ENCODE peak calls at places on chromosomes 2 and 18, in nine cellular contexts. V, C, S, Q, R, P, U, J and N are unnamed samples.

GRCh38 chr18:67919316-67919715 is 402.8 kb upstream of the DSEL start:
- DNase-seq in V (no peak), C (no peak), S (no peak), Q (no peak), R (no peak), P (no peak), U (no peak), J (no peak), N (no peak)

GRCh38 chr18:32301361-32301760 is 111.5 kb downstream of the MEP1B start:
- DNase-seq in V (no peak), C (no peak), S (no peak), Q (no peak), R (no peak), P (no peak), U (no peak), J (no peak), N (no peak)

GRCh38 chr2:158103358-158104021 is 1.8 kb downstream of the UPP2 start:
- DNase-seq in V (no peak), C (no peak), S (no peak), Q (no peak), R (no peak), P (no peak), U (no peak), J (no peak), N (no peak)

GRCh38 chr18:52499646-52500045 is 159.6 kb downstream of the DCC start:
- DNase-seq in V (no peak), C (no peak), S (no peak), Q (no peak), R (no peak), P (no peak), U (no peak), J (no peak), N (no peak)

GRCh38 chr2:155372969-155373368 is 674.5 kb downstream of the KCNJ3 start:
- DNase-seq in V (no peak), C (no peak), S (no peak), Q (no peak), R (no peak), P (no peak), U (peak; percentile 41), J (no peak), N (no peak)

GRCh38 chr2:69185807-69186206 is 172.8 kb downstream of the ANTXR1 start:
- DNase-seq in V (no peak), C (no peak), S (no peak), Q (no peak), R (no peak), P (no peak), U (peak; percentile 86), J (no peak), N (no peak)

GRCh38 chr2:173346035-173346434 is 8.6 kb upstream of the CDCA7 start:
- DNase-seq in V (no peak), C (no peak), S (no peak), Q (no peak), R (no peak), P (peak; percentile 48), U (no peak), J (no peak), N (no peak)

GRCh38 chr2:240178564-240178963 is 38.1 kb upstream of the OTOS start:
- DNase-seq in V (no peak), C (no peak), S (no peak), Q (no peak), R (no peak), P (peak; percentile 68), U (no peak), J (no peak), N (no peak)

GRCh38 chr2:217919781-217920351 is 82.9 kb downstream of the TNS1 start:
- DNase-seq in V (no peak), C (no peak), S (peak; percentile 50), Q (no peak), R (peak; percentile 36), P (peak; percentile 79), U (peak; percentile 59), J (no peak), N (no peak)

GRCh38 chr2:205716126-205716525 is 33.8 kb downstream of the NRP2 start:
- DNase-seq in V (no peak), C (no peak), S (no peak), Q (no peak), R (no peak), P (peak; percentile 87), U (no peak), J (no peak), N (no peak)
- TF ChIP-seq CTCF in V (no peak), C (peak; percentile 45), S (no peak), Q (no peak), R (peak; percentile 29), P (peak; percentile 74), U (peak; percentile 29), J (no peak), N (no peak)

DNA sequence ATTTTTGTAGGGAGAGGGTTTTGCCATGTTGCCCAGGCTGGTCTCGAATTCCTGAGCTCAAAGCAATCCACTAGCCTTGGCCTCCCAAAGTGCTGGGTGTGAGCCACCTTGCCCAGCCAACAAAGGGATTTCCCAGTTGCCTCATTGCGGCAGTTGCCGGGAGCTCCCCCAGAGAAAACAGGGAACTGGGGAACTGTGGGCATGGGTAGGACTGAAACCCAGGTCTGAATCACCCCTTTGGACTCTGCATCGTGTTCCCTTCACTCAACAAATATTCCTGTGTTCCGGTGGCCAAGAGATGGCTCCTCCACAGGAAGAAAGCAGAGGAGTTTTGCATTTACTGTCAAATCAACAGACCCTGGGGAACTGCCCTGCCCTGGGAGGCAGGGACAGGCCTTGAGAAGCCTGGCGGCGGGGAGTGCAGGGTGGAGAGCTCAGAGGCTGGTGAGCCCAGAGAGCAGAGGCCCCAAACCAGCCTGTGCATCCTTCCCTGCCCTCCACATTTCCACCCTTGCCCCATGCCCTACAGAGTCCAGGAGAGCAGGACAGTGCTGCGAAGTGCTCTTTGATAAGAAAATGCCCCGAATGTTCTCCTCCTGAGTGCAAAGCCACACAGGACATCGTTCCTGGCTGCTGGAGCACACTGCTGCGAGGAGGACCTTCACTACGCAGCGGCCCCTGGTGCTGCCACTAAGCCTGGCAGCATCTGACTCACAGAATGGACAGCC is 24.9 kb downstream of the MYO7B start:
- DNase-seq in V (no peak), C (no peak), S (no peak), Q (peak; percentile 21), R (no peak), P (no peak), U (no peak), J (peak; percentile 73), N (no peak)
- TF ChIP-seq CTCF in V (no peak), C (no peak), S (no peak), Q (no peak), R (no peak), P (peak; percentile 35), U (no peak), J (no peak), N (no peak)

DNA sequence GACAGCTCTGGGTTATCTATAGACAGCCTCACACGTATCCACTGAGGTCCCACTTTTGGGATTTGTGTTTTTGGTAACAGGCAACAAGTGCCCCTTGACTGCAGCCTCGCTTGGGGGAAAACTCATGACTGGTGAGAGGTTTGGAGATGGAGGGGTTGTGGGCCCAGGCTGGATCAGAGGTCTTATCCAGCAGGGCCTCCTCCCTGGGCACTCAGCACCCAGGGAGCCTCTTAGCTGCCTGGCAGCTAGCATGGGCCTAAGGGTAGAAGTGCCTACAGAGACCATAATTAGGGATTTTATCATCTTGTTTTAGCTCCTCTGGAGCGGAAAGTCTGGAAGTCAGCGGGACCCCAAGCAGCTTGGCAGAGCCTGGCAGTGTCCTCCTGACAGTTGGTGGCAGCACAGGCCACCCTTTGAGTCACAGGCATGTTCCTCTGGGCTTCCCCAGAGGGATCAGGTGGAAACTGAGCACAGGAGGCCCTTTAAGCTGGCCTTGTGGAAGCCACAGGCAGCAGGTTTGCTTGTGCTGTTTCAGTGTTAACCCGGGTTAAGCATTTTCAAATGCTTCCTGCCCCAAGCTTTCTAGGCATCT is 143.1 kb downstream of the KCTD1 start:
- DNase-seq in V (peak; percentile 18), C (no peak), S (no peak), Q (peak; percentile 26), R (peak; percentile 33), P (peak; percentile 74), U (peak; percentile 53), J (no peak), N (no peak)
- TF ChIP-seq CTCF in V (no peak), C (peak; percentile 21), S (peak; percentile 36), Q (no peak), R (peak; percentile 70), P (peak; percentile 65), U (peak; percentile 45), J (peak; percentile 55), N (no peak)

DNA sequence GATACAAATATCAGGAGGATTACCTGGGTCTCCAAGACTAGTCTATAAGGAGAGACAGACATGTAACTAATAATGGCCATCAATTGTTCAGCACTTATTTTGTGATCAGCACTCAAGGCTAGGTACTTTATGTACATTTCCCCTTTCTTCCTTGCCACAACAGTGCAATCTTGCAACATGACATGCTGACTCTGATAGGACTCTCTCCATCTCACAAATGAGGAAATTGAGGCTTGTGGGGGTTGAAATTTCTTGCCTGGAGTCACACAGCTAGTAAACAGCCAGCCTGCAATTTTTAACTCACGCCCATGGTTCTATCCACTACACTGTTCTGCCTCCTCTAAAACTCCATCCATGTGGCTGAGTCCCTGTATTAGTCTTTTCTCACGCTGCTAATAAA is 302.2 kb downstream of the PLCL1 start:
- DNase-seq in V (no peak), C (no peak), S (no peak), Q (peak; percentile 59), R (no peak), P (no peak), U (no peak), J (no peak), N (no peak)
- TF ChIP-seq CTCF in V (no peak), C (no peak), S (no peak), Q (no peak), R (no peak), P (no peak), U (no peak), J (no peak), N (no peak)